ENCODE peak calls at places on chromosomes 7 and 10, in four cellular contexts. L is left ventricle myocardium inferior, V is nephron progenitor cell, X is sigmoid colon. T is an unnamed sample.

GRCh38 chr7:149125864-149126661 is at the start of gene ZNF425:
- DNase-seq in L (peak), X (peak), V (peak), T (peak)

GRCh38 chr7:74606909-74607255 is 50.6 kb upstream of the GTF2I start:
- DNase-seq in V (no peak), L (no peak), X (no peak), T (no peak)

GRCh38 chr10:71389768-71390434 is 6.8 kb upstream of the CDH23 start:
- DNase-seq in V (no peak), X (no peak), L (no peak), T (no peak)

GRCh38 chr7:36348771-36349170 is 40.9 kb upstream of the ANLN start:
- DNase-seq in V (no peak), X (no peak), L (no peak), T (no peak)

GRCh38 chr7:105352018-105352612 is 36.6 kb downstream of the SRPK2 start:
- DNase-seq in V (no peak), X (peak), L (peak), T (no peak)

GRCh38 chr7:133434246-133434865 is 181.5 kb downstream of the EXOC4 start:
- DNase-seq in L (no peak), X (no peak), V (no peak), T (no peak)

GRCh38 chr7:94400643-94401042 is 5.9 kb downstream of the COL1A2 start:
- DNase-seq in X (no peak), V (no peak), L (no peak), T (no peak)

GRCh38 chr7:25856056-25856780 is 295.8 kb upstream of the NFE2L3 start:
- DNase-seq in L (no peak), X (no peak), V (peak), T (no peak)

GRCh38 chr7:73978681-73979563 is 49.1 kb upstream of the ELN start:
- DNase-seq in X (peak), V (peak), L (no peak), T (peak)

GRCh38 chr7:45145881-45146280 is 11.7 kb upstream of the RAMP3 start:
- DNase-seq in L (no peak), V (no peak), X (peak), T (no peak)

DNA sequence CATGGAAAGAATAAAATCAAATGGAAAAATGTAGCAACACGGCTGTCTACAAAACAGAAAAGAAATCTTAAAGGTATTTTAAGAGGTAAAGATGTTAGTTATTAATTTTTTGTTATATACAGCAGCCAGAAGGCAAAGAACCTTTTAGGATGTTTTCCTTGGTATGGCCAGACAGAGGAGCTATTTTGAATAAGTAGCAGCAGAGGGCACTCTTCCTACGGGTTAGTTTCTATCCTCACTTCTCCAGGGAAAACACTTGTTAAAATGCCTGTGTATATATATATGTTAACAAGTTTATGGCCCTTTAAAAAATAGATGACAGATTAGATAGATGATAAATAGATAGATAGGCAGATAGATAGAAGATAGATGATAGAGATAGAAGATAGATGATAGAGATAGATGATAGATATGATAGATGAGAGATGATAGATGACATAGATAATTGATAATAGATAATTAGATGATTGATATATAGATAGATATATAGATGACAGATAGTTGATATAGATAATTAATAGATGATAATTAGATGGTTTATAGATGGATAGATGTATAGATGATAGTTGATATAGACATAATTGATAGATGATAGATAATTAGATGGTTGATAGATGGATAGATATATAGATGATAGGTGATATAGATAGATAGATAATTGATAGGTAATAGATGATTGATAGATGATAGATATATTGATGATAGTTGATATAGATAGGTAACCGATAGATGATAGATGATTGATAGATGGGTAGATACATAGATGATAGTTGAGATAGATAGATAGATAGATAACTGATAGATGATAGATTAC is 57.8 kb upstream of the WIPF3 start:
- DNase-seq in L (no peak), X (no peak), V (no peak), T (no peak)
- TF ChIP-seq CTCF in L (peak), X (peak), V (peak), T (peak)

DNA sequence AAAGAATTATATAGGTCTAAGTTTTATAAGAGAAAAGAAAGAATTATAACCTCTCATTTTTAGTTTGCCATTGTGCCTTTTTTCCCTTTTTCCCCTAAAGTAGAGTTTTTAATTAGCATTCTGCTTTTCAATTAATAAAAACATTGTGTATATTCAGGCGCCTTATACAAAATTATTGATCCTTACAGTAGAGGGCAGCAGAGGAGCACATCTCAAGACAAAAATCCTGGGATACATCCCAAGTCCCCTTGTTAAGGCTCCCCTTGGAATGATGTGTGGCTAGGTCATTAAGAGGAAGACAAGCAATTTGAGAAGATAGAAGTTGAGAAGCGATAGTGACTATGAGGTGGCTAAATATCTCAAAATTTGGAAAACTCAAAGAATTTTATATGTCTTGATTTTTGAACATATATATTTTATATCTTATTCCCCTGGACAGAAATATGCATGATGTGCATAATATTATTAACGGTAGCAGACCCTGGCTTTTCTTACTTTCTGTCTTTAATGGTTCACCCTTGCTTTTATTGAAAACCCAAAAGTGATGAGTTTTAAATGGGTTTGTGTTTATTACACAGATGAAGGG is 19.1 kb upstream of the TPK1 start:
- DNase-seq in L (no peak), X (no peak), V (peak), T (peak)
- TF ChIP-seq CTCF in L (peak), X (no peak), V (peak), T (peak)

GRCh38 chr7:120611959-120612358 is 246.0 kb downstream of the TSPAN12 start:
- DNase-seq in L (no peak), X (no peak), V (no peak), T (no peak)

GRCh38 chr7:120603366-120603765 is 254.6 kb downstream of the TSPAN12 start:
- DNase-seq in L (no peak), X (no peak), V (no peak), T (no peak)

DNA sequence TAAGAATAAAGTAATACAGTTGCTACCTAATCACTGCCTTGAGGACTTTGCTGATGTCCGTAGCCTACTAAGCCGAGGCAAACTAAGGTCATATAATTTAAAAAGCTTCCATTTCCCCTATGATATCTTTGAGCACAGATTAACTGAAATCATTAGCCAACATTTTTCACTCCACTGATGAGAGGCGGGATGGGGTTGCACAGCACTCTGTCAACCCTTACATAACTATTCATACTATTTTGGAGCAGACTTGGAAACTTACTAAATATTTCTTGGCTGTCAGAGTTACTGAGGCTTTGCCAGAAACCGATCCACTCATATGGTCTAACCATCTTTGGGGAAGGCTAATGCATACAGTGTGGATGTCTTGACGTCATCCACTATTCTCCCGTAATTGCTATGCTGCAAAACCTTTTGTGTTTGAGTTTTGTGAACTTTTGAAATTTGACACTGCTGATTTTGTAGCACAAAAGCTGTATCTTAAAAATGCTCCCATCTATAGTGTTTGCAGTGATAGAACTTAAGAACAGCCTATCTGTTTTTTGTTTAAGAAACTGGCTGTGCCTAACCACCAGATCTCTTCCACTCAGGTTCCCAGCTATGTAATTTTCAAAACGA is 248.7 kb downstream of the TSPAN12 start:
- DNase-seq in V (no peak), L (no peak), X (no peak), T (no peak)
- TF ChIP-seq CTCF in V (no peak), L (no peak), X (no peak), T (no peak)

DNA sequence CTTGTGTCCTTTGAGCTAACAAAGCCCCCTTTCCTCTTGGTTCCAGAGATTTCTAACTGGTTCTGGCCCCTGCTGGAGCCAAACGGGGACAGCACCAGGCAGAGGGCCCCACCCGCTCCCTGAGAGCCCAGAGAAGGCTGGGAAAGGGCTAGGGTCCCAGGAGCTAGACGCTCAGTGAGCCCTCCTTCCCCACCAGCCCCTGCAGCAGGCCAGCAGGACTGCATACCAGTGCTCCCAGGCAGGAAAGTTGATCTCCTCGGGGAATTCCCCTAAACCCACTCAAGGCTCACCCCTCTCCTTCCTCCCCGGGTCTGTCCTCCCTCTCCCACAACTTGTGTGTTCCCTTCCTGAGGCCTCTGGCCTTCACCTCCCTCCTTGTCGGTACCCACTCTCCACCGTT is 47.7 kb downstream of the PAX2 start:
- DNase-seq in V (peak), X (no peak), L (no peak), T (no peak)
- TF ChIP-seq CTCF in V (no peak), X (no peak), L (no peak), T (no peak)

GRCh38 chr7:99035723-99036530 is 108.0 kb downstream of the SMURF1 start:
- DNase-seq in V (no peak), X (no peak), L (no peak), T (no peak)

GRCh38 chr7:99034932-99035722 is 108.8 kb downstream of the SMURF1 start:
- DNase-seq in X (no peak), V (no peak), L (no peak), T (no peak)

GRCh38 chr7:99037327-99037940 is 106.5 kb downstream of the SMURF1 start:
- DNase-seq in X (no peak), L (no peak), V (no peak), T (no peak)

GRCh38 chr7:99038086-99038855 is 105.6 kb downstream of the SMURF1 start:
- DNase-seq in X (no peak), V (no peak), L (no peak), T (no peak)

DNA sequence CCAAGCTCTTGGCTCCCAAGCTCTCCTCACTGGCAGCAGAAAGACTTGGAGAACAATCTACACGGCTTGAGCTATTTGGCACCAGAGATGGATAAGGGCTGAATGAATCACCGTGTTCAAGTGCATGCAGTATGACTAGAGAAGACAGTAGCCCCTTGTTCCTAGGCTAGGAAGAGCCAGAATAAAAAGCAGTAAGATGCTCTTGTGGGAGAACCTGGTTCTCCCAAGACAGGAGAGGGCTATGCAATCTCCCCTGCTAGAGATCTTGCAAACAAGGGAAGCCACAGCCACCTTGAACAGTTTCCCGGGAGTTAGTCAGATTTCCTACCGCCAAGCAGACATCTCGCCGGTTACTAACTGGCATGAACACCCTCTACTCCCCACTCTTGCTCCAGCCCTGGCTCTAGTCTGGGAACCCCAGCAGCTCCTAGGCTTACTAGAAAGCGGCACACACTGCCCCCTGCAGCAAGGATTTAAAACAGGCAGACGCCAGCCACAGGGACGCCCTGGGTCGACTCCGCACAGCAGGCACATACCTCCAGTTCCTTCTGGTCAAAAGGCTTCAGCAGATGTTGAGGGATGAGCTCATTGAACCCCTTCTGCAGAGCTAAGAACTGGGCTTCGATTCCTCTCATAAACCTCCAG is 107.3 kb downstream of the SMURF1 start:
- DNase-seq in X (no peak), V (peak), L (no peak), T (peak)
- TF ChIP-seq CTCF in X (no peak), V (peak), L (peak), T (peak)

GRCh38 chr10:3516626-3517255 is 268.3 kb downstream of the KLF6 start:
- DNase-seq in L (no peak), X (no peak), V (no peak), T (no peak)
- TF ChIP-seq CTCF in L (no peak), X (no peak), V (no peak), T (no peak)

DNA sequence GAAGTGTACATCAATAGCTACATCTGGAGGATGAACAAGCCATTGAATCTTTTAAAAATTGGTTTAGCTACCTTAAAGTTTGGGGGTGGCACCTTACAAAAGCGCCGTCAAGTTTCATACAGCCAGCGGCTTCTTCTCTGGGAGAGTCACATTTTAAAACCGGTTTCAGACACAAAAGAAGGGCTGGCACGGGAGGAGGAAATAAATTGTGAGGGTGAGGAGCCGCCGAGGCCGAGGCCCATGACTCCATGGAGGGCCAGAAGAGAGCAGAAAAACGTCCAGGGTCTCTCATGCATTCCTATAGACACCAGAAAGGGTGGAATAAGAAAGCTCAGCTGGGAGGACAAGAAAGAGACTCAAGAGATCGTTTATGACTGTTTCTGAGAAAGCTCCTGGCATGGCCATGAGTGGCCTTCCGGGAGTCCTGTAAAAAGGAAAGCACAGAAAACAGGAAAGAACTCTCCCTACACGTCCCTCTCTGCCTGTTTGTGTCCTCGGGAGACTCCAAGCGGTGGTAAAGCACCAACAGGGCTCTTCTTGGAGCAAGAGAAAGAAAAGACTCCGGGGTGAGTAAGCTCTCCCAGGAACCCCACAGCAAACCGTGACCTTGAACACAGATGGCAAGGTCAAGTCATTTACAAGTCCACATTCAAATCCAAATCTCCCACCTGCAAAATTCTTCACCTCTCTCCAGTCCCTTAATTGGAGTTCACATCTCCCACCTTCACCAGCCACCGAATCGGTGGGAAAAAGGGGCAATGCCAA is 1.8 kb downstream of the FRAT2 start:
- DNase-seq in V (peak), L (no peak), X (peak), T (peak)
- TF ChIP-seq CTCF in V (no peak), L (peak), X (peak), T (no peak)

GRCh38 chr10:21523557-21524008 is 1.9 kb downstream of the SKIDA1 start:
- DNase-seq in L (no peak), X (no peak), V (no peak), T (no peak)
- TF ChIP-seq CTCF in L (no peak), X (no peak), V (no peak), T (no peak)